ENCODE peak calls at places on chromosomes 16 and 17, in six cellular contexts. K is HCT116, V is WTC11, H is A549, T is SK-N-SH, N is NB4. F is an unnamed sample.

GRCh38 chr17:17813055-17813724 is 23.6 kb downstream of the SREBF1 start:
- DNase-seq in K (no peak), V (no peak), H (no peak), T (no peak), N (no peak), F (no peak)

GRCh38 chr16:9808210-9808609 is 374.0 kb downstream of the GRIN2A start:
- DNase-seq in K (no peak), V (no peak), H (no peak), T (no peak), N (no peak), F (no peak)

GRCh38 chr17:40541873-40542561 is 23.3 kb downstream of the CCR7 start:
- DNase-seq in K (no peak), V (no peak), H (no peak), T (no peak), N (no peak), F (no peak)

GRCh38 chr16:67885545-67885944 is 860 bp downstream of the NRN1L start:
- DNase-seq in K (no peak), V (no peak), H (no peak), T (no peak), N (no peak), F (no peak)

GRCh38 chr17:8289103-8289397 is 580 bp downstream of the RANGRF start:
- DNase-seq in K (peak), V (peak), H (no peak), T (no peak), N (no peak), F (no peak)

GRCh38 chr17:35875439-35876139 is 4.6 kb downstream of the CCL5 start:
- DNase-seq in K (no peak), V (no peak), H (no peak), T (no peak), N (no peak), F (peak)

GRCh38 chr17:79792984-79793923 is 3.6 kb downstream of the CBX8 start:
- DNase-seq in K (no peak), V (peak), H (peak), T (peak), N (no peak), F (no peak)

GRCh38 chr16:3654249-3654991 is at the start of gene DNASE1:
- DNase-seq in K (peak), V (peak), H (peak), T (peak), N (peak), F (peak)

GRCh38 chr16:610513-611381 is 20.0 kb upstream of the WFIKKN1 start:
- DNase-seq in K (no peak), V (peak), H (no peak), T (peak), N (no peak), F (peak)

GRCh38 chr17:39699818-39700147 is at the start of gene ERBB2:
- DNase-seq in K (peak), V (peak), H (peak), T (no peak), N (no peak), F (peak)

GRCh38 chr17:82863941-82864720 is 24.3 kb upstream of the ZNF750 start:
- DNase-seq in K (peak), V (no peak), H (no peak), T (peak), N (peak), F (no peak)

GRCh38 chr17:2138318-2138717 is 83.4 kb downstream of the HIC1 start:
- DNase-seq in K (no peak), V (no peak), H (no peak), T (peak), N (peak), F (no peak)

GRCh38 chr17:918102-918740 is 61.4 kb downstream of the NXN start:
- DNase-seq in K (no peak), V (no peak), H (no peak), T (no peak), N (no peak), F (no peak)

GRCh38 chr17:72502111-72502939 is 381.5 kb downstream of the SOX9 start:
- DNase-seq in K (no peak), V (no peak), H (no peak), T (no peak), N (no peak), F (peak)

GRCh38 chr17:48753794-48754499 is 25.4 kb upstream of the HOXB13 start:
- DNase-seq in K (no peak), V (no peak), H (no peak), T (no peak), N (no peak), F (no peak)

GRCh38 chr17:74432484-74433391 is 850 bp downstream of the GPRC5C start:
- DNase-seq in K (no peak), V (peak), H (no peak), T (no peak), N (no peak), F (no peak)

GRCh38 chr16:72189865-72190371 is 18.0 kb upstream of the PMFBP1 start:
- DNase-seq in K (no peak), V (no peak), H (no peak), T (no peak), N (no peak), F (no peak)

GRCh38 chr16:48526058-48526957 is 83.7 kb downstream of the N4BP1 start:
- DNase-seq in K (peak), V (peak), H (peak), T (no peak), N (no peak), F (peak)

GRCh38 chr17:8141046-8141445 is 11.2 kb downstream of the PER1 start:
- DNase-seq in K (no peak), V (no peak), H (no peak), T (no peak), N (no peak), F (no peak)

GRCh38 chr17:77475012-77475976 is 334.5 kb downstream of the SEC14L1 start:
- DNase-seq in K (no peak), V (no peak), H (no peak), T (no peak), N (peak), F (no peak)

GRCh38 chr16:57245472-57246113 is 534 bp downstream of the ARL2BP start:
- DNase-seq in K (peak), V (peak), H (peak), T (peak), N (no peak), F (no peak)

GRCh38 chr17:20203761-20204263 is 194.7 kb downstream of the SPECC1 start:
- DNase-seq in K (no peak), V (no peak), H (no peak), T (no peak), N (peak), F (no peak)

GRCh38 chr17:3582921-3583320 is 25.3 kb upstream of the TRPV3 start:
- DNase-seq in K (no peak), V (no peak), H (no peak), T (no peak), N (no peak), F (no peak)

GRCh38 chr16:84284168-84284722 is 10.4 kb upstream of the WFDC1 start:
- DNase-seq in K (no peak), V (peak), H (no peak), T (peak), N (no peak), F (peak)

GRCh38 chr17:37844977-37845293 is 79.3 kb upstream of the TBC1D3K start:
- DNase-seq in K (no peak), V (no peak), H (no peak), T (no peak), N (no peak), F (no peak)

GRCh38 chr16:67548265-67549126 is 13.8 kb upstream of the CTCF start:
- DNase-seq in K (no peak), V (no peak), H (no peak), T (no peak), N (peak), F (no peak)

GRCh38 chr16:88010343-88010970 is 59.2 kb downstream of the BANP start:
- DNase-seq in K (no peak), V (no peak), H (no peak), T (no peak), N (no peak), F (no peak)

GRCh38 chr16:50668368-50669008 is 12.6 kb downstream of the SNX20 start:
- DNase-seq in K (no peak), V (no peak), H (no peak), T (no peak), N (no peak), F (peak)

GRCh38 chr16:75801307-75801706 is 75.0 kb upstream of the CPHXL start:
- DNase-seq in K (no peak), V (no peak), H (no peak), T (no peak), N (peak), F (no peak)

GRCh38 chr16:57314161-57314785 is 29.8 kb upstream of the PLLP start:
- DNase-seq in K (no peak), V (no peak), H (no peak), T (no peak), N (no peak), F (no peak)

GRCh38 chr16:50831751-50832150 is 89.9 kb downstream of the CYLD start:
- DNase-seq in K (no peak), V (no peak), H (no peak), T (no peak), N (no peak), F (no peak)

GRCh38 chr16:16861546-16861945 is 482.6 kb downstream of the NPIPA7 start:
- DNase-seq in K (peak), V (peak), H (peak), T (peak), N (peak), F (peak)
- TF ChIP-seq MAX in K (no peak), V (no peak), H (no peak), T (no peak), N (no peak), F (no peak)

GRCh38 chr17:50533185-50533584 is 650 bp downstream of the EPN3 start:
- DNase-seq in K (no peak), V (no peak), H (no peak), T (peak), N (no peak), F (no peak)
- TF ChIP-seq MAX in K (no peak), V (no peak), H (no peak), T (no peak), N (no peak), F (no peak)

GRCh38 chr16:59635674-59636073 is 901.6 kb upstream of the GOT2 start:
- DNase-seq in K (no peak), V (no peak), H (no peak), T (no peak), N (no peak), F (no peak)
- TF ChIP-seq MAX in K (no peak), V (no peak), H (no peak), T (no peak), N (no peak), F (no peak)

GRCh38 chr17:50269477-50270429 is 4.5 kb upstream of the TMEM92 start:
- DNase-seq in K (peak), V (peak), H (peak), T (peak), N (peak), F (peak)
- TF ChIP-seq MAX in K (no peak), V (no peak), H (peak), T (no peak), N (no peak), F (no peak)

DNA sequence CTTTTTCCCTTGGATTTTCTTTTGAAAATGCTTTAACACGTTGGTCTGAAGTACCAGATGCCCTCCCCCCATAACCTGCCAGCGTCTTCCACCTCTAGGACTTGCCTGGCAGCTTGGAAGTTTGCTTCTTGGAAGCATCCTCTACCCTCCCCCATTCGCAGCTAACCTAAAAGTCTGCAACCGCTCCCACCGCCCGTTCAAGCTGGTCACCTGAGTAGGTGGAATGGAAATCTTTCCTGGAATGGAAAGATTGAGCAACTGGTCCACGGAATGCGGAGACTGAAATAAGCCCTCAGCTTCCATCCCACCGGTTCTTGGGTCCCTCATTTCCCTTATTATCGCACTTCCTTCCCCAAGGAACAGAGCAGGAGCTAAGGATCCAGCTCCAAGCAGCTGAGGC is 31.4 kb downstream of the HS3ST3B1 start:
- DNase-seq in K (no peak), V (peak), H (no peak), T (no peak), N (no peak), F (no peak)
- TF ChIP-seq MAX in K (no peak), V (no peak), H (no peak), T (no peak), N (no peak), F (no peak)

DNA sequence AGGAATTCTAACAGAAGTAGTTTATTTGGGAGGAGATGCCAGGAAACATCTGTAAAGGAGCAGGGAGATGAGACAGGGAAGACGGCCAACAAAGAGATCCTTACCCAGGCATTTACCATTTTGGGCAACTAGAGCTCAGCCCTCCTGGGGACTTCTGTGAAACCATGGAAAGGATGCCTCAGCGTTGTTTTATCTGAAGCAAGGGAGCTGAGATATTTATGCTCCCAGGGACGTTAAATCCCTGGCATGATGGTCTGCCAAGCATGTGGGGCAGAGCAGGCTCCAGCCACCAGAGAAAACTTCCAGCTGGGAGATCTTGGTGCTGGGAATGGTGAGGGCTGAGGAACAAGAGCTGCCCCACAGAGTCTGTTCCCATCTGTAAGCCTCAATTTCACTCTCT is 114.8 kb upstream of the FOXF1 start:
- DNase-seq in K (no peak), V (no peak), H (no peak), T (no peak), N (no peak), F (no peak)
- TF ChIP-seq MAX in K (no peak), V (no peak), H (no peak), T (no peak), N (no peak), F (no peak)

F was measured in HepG2.